ENCODE peak calls at places on chromosomes 12 and 14, in eight cellular contexts. J, X, Z, C, R, E, K and U are unnamed samples.

GRCh38 chr12:46219892-46220655 is 48.8 kb downstream of the SLC38A1 start:
- DNase-seq in J (peak), X (no peak), Z (peak), C (peak), R (no peak), E (no peak), K (peak), U (peak)

GRCh38 chr12:78308701-78309100 is 478.0 kb downstream of the NAV3 start:
- DNase-seq in J (no peak), X (no peak), Z (no peak), C (no peak), R (no peak), E (no peak), K (no peak), U (no peak)

GRCh38 chr14:34676516-34677211 is 37.7 kb downstream of the CFL2 start:
- DNase-seq in J (no peak), X (no peak), Z (no peak), C (peak), R (no peak), E (peak), K (no peak), U (no peak)

GRCh38 chr14:75317148-75317547 is 38.5 kb downstream of the FOS start:
- DNase-seq in J (no peak), X (no peak), Z (no peak), C (no peak), R (no peak), E (no peak), K (no peak), U (no peak)

GRCh38 chr14:68094158-68094557 is 274.6 kb downstream of the RAD51B start:
- DNase-seq in J (no peak), X (no peak), Z (no peak), C (peak), R (no peak), E (no peak), K (no peak), U (no peak)

GRCh38 chr14:69117020-69117767 is 35.7 kb downstream of the DCAF5 start:
- DNase-seq in J (no peak), X (no peak), Z (no peak), C (no peak), R (no peak), E (no peak), K (no peak), U (no peak)

GRCh38 chr12:104457746-104458644 is 1.2 kb downstream of the CHST11 start:
- DNase-seq in J (peak), X (peak), Z (no peak), C (peak), R (no peak), E (peak), K (no peak), U (peak)

GRCh38 chr12:102543494-102543893 is 63.1 kb upstream of the IGF1 start:
- DNase-seq in J (peak), X (no peak), Z (no peak), C (no peak), R (no peak), E (no peak), K (no peak), U (no peak)

GRCh38 chr12:34390171-34390841 is 368.0 kb downstream of the ALG10 start:
- DNase-seq in J (no peak), X (no peak), Z (no peak), C (no peak), R (no peak), E (no peak), K (no peak), U (no peak)

GRCh38 chr14:99273025-99273723 is 1.2 kb upstream of the BCL11B start:
- DNase-seq in J (peak), X (peak), Z (no peak), C (peak), R (no peak), E (peak), K (no peak), U (peak)

GRCh38 chr14:30601579-30601916 is 20.6 kb upstream of the SCFD1 start:
- DNase-seq in J (no peak), X (no peak), Z (no peak), C (no peak), R (no peak), E (no peak), K (no peak), U (no peak)

GRCh38 chr14:39232554-39233415 is 930 bp upstream of the MIA2 start:
- DNase-seq in J (no peak), X (no peak), Z (peak), C (peak), R (no peak), E (no peak), K (peak), U (peak)

GRCh38 chr12:126627596-126627995 is 1562.4 kb downstream of the AACS start:
- DNase-seq in J (no peak), X (no peak), Z (no peak), C (no peak), R (no peak), E (no peak), K (no peak), U (no peak)

GRCh38 chr14:100142073-100143040 is 17.1 kb downstream of the DEGS2 start:
- DNase-seq in J (no peak), X (peak), Z (no peak), C (no peak), R (no peak), E (no peak), K (no peak), U (no peak)

GRCh38 chr12:116011217-116011616 is 266.3 kb downstream of the MED13L start:
- DNase-seq in J (no peak), X (no peak), Z (no peak), C (no peak), R (no peak), E (no peak), K (no peak), U (no peak)

GRCh38 chr12:62438098-62438692 is 28.4 kb upstream of the MON2 start:
- DNase-seq in J (peak), X (no peak), Z (peak), C (peak), R (no peak), E (peak), K (peak), U (peak)

GRCh38 chr12:46677749-46678148 is 148.0 kb downstream of the SLC38A4 start:
- DNase-seq in J (no peak), X (no peak), Z (no peak), C (peak), R (no peak), E (peak), K (peak), U (no peak)

GRCh38 chr12:104351023-104351983 is 47.8 kb downstream of the EID3 start:
- DNase-seq in J (no peak), X (no peak), Z (no peak), C (no peak), R (no peak), E (no peak), K (no peak), U (no peak)